ENCODE peak calls at places on chromosomes 11 and 22, in nine cellular contexts. One of them, this sample, is unnamed.

GRCh38 chr11:68436985-68437926 is 23.3 kb upstream of the PPP6R3 start:
- DNase-seq in sigmoid colon: no peak
- DNase-seq in BJ: no peak
- DNase-seq in breast epithelium: no peak
- DNase-seq in tibial artery: peak
- DNase-seq in K562: peak
- DNase-seq in heart right ventricle: peak
- DNase-seq in Peyer's patch: no peak
- DNase-seq in lower lobe of right lung: no peak
- DNase-seq in this sample: peak

GRCh38 chr11:69284081-69284511 is 9.9 kb upstream of the MYEOV start:
- DNase-seq in sigmoid colon: no peak
- DNase-seq in BJ: no peak
- DNase-seq in breast epithelium: no peak
- DNase-seq in tibial artery: no peak
- DNase-seq in K562: no peak
- DNase-seq in heart right ventricle: no peak
- DNase-seq in Peyer's patch: no peak
- DNase-seq in lower lobe of right lung: no peak
- DNase-seq in this sample: peak

GRCh38 chr22:39348909-39349505 is 784 bp upstream of the SYNGR1 start:
- DNase-seq in sigmoid colon: no peak
- DNase-seq in BJ: no peak
- DNase-seq in breast epithelium: no peak
- DNase-seq in tibial artery: no peak
- DNase-seq in K562: no peak
- DNase-seq in heart right ventricle: peak
- DNase-seq in Peyer's patch: peak
- DNase-seq in lower lobe of right lung: peak
- DNase-seq in this sample: no peak

GRCh38 chr11:65961267-65962135 is at the start of gene SART1:
- DNase-seq in sigmoid colon: peak
- DNase-seq in BJ: peak
- DNase-seq in breast epithelium: peak
- DNase-seq in tibial artery: peak
- DNase-seq in K562: peak
- DNase-seq in heart right ventricle: peak
- DNase-seq in Peyer's patch: peak
- DNase-seq in lower lobe of right lung: peak
- DNase-seq in this sample: peak

GRCh38 chr11:99015634-99016454 is 4.9 kb upstream of the CNTN5 start:
- DNase-seq in sigmoid colon: no peak
- DNase-seq in BJ: no peak
- DNase-seq in breast epithelium: no peak
- DNase-seq in tibial artery: no peak
- DNase-seq in K562: peak
- DNase-seq in heart right ventricle: no peak
- DNase-seq in Peyer's patch: no peak
- DNase-seq in lower lobe of right lung: no peak
- DNase-seq in this sample: peak

GRCh38 chr22:50622723-50623327 is 5.1 kb downstream of the ARSA start:
- DNase-seq in sigmoid colon: peak
- DNase-seq in BJ: no peak
- DNase-seq in breast epithelium: peak
- DNase-seq in tibial artery: no peak
- DNase-seq in K562: peak
- DNase-seq in heart right ventricle: no peak
- DNase-seq in Peyer's patch: peak
- DNase-seq in lower lobe of right lung: no peak
- DNase-seq in this sample: no peak

GRCh38 chr11:91199866-91200265 is 977.0 kb upstream of the CHORDC1 start:
- DNase-seq in sigmoid colon: no peak
- DNase-seq in BJ: no peak
- DNase-seq in breast epithelium: no peak
- DNase-seq in tibial artery: no peak
- DNase-seq in K562: no peak
- DNase-seq in heart right ventricle: no peak
- DNase-seq in Peyer's patch: no peak
- DNase-seq in lower lobe of right lung: no peak
- DNase-seq in this sample: peak

GRCh38 chr11:63917685-63918523 is 940 bp upstream of the RCOR2 start:
- DNase-seq in sigmoid colon: peak
- DNase-seq in BJ: no peak
- DNase-seq in breast epithelium: no peak
- DNase-seq in tibial artery: peak
- DNase-seq in K562: peak
- DNase-seq in heart right ventricle: peak
- DNase-seq in Peyer's patch: peak
- DNase-seq in lower lobe of right lung: no peak
- DNase-seq in this sample: peak

GRCh38 chr22:31326877-31327276 is 19.3 kb downstream of the PATZ1 start:
- DNase-seq in sigmoid colon: no peak
- DNase-seq in BJ: no peak
- DNase-seq in breast epithelium: no peak
- DNase-seq in tibial artery: no peak
- DNase-seq in K562: no peak
- DNase-seq in heart right ventricle: no peak
- DNase-seq in Peyer's patch: no peak
- DNase-seq in lower lobe of right lung: no peak
- DNase-seq in this sample: no peak

GRCh38 chr11:94068764-94069163 is 47.6 kb downstream of the HEPHL1 start:
- DNase-seq in sigmoid colon: no peak
- DNase-seq in BJ: no peak
- DNase-seq in breast epithelium: no peak
- DNase-seq in tibial artery: no peak
- DNase-seq in K562: no peak
- DNase-seq in heart right ventricle: no peak
- DNase-seq in Peyer's patch: no peak
- DNase-seq in lower lobe of right lung: no peak
- DNase-seq in this sample: no peak

GRCh38 chr11:73566422-73566821 is 31.5 kb downstream of the FAM168A start:
- DNase-seq in sigmoid colon: no peak
- DNase-seq in BJ: no peak
- DNase-seq in breast epithelium: no peak
- DNase-seq in tibial artery: no peak
- DNase-seq in K562: no peak
- DNase-seq in heart right ventricle: no peak
- DNase-seq in Peyer's patch: no peak
- DNase-seq in lower lobe of right lung: no peak
- DNase-seq in this sample: peak

GRCh38 chr11:22703040-22703439 is 36.6 kb downstream of the GAS2 start:
- DNase-seq in sigmoid colon: no peak
- DNase-seq in BJ: no peak
- DNase-seq in breast epithelium: no peak
- DNase-seq in tibial artery: no peak
- DNase-seq in K562: no peak
- DNase-seq in heart right ventricle: no peak
- DNase-seq in Peyer's patch: no peak
- DNase-seq in lower lobe of right lung: no peak
- DNase-seq in this sample: peak

GRCh38 chr11:124115782-124116616 is 749 bp downstream of the VWA5A start:
- DNase-seq in sigmoid colon: peak
- DNase-seq in BJ: no peak
- DNase-seq in breast epithelium: no peak
- DNase-seq in tibial artery: no peak
- DNase-seq in K562: no peak
- DNase-seq in heart right ventricle: no peak
- DNase-seq in Peyer's patch: peak
- DNase-seq in lower lobe of right lung: peak
- DNase-seq in this sample: no peak

GRCh38 chr11:64339754-64340408 is at the start of gene CCDC88B:
- DNase-seq in sigmoid colon: no peak
- DNase-seq in BJ: no peak
- DNase-seq in breast epithelium: no peak
- DNase-seq in tibial artery: peak
- DNase-seq in K562: no peak
- DNase-seq in heart right ventricle: peak
- DNase-seq in Peyer's patch: peak
- DNase-seq in lower lobe of right lung: peak
- DNase-seq in this sample: no peak

DNA sequence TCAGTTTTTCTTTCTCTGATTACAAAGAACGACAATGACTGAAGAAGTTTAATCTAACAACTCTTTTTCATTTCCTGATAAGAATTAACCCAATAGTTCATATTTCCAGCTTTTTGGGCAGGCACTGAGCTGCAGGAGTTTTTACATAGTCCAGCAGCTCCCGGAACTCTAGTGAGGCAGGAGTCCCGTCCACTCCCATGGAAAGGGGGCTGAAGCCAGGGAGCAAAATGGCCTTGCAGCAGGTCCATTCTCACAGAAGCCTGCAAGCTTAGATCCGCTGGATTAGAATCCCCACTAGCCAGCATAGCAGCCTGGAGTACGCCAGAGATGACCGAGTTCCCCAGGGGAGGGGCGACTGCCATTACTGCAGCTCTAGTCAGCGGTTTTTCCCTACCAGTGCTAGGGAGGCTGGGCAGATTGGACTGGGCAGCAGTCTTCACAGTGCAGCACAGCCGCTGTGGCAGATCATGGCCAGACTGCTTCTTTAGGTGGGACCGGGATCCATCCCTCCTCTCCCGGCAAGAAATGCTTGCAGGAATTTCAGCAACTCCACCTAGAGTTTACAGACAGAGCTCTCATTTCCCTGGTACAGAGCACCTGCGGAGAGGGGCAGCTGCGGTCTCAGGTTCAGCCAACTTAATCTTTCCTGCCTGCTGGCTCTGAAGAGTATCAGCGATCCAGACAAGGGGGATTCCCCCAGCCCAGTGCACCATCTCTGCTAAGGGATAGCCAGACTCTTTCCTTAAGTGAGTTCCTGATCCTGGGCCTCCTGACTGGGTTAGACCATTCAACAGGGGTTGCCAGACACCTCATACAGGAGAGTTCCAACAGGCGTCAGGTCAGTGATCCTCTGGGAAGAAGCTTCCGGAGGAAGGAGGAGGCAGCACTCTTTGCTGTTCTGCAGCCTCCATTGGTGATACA is 742 bp upstream of the CASP4 start:
- DNase-seq in sigmoid colon: no peak
- DNase-seq in BJ: no peak
- DNase-seq in breast epithelium: no peak
- DNase-seq in tibial artery: peak
- DNase-seq in K562: no peak
- DNase-seq in heart right ventricle: peak
- DNase-seq in Peyer's patch: peak
- DNase-seq in lower lobe of right lung: peak
- DNase-seq in this sample: peak
- H3K4me3 ChIP-seq in sigmoid colon: peak
- H3K4me3 ChIP-seq in BJ: peak
- H3K4me3 ChIP-seq in breast epithelium: peak
- H3K4me3 ChIP-seq in tibial artery: peak
- H3K4me3 ChIP-seq in K562: no peak
- H3K4me3 ChIP-seq in heart right ventricle: peak
- H3K4me3 ChIP-seq in Peyer's patch: peak
- H3K4me3 ChIP-seq in lower lobe of right lung: peak
- H3K4me3 ChIP-seq in this sample: peak

DNA sequence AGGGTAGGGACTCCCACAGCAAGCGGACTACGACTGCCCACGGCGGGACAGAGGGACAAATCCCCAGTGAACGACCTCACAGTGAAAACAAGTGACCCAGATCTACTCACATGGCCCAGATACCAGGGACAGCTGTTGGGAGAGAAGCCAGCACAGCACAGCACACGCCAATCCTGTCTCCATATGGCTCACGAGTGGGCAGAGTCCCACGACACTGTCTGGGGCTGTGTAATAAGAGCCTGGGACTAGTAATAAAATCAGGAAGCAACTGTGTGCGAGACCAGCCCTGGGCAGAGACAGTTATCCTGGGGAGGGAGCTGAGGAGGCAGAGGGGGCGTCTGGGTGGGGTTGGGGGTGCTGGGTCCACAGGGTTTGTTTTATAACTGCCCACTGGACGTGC is 385.0 kb downstream of the CTTN start:
- DNase-seq in sigmoid colon: no peak
- DNase-seq in BJ: no peak
- DNase-seq in breast epithelium: no peak
- DNase-seq in tibial artery: no peak
- DNase-seq in K562: no peak
- DNase-seq in heart right ventricle: no peak
- DNase-seq in Peyer's patch: no peak
- DNase-seq in lower lobe of right lung: no peak
- DNase-seq in this sample: no peak
- H3K4me3 ChIP-seq in sigmoid colon: no peak
- H3K4me3 ChIP-seq in BJ: no peak
- H3K4me3 ChIP-seq in breast epithelium: no peak
- H3K4me3 ChIP-seq in tibial artery: no peak
- H3K4me3 ChIP-seq in K562: no peak
- H3K4me3 ChIP-seq in heart right ventricle: no peak
- H3K4me3 ChIP-seq in Peyer's patch: no peak
- H3K4me3 ChIP-seq in lower lobe of right lung: no peak
- H3K4me3 ChIP-seq in this sample: no peak

GRCh38 chr22:27125539-27125938 is 468.2 kb downstream of the MIAT start:
- DNase-seq in sigmoid colon: no peak
- DNase-seq in BJ: no peak
- DNase-seq in breast epithelium: no peak
- DNase-seq in tibial artery: no peak
- DNase-seq in K562: no peak
- DNase-seq in heart right ventricle: no peak
- DNase-seq in Peyer's patch: no peak
- DNase-seq in lower lobe of right lung: no peak
- DNase-seq in this sample: no peak

GRCh38 chr22:27124336-27125023 is 467.1 kb downstream of the MIAT start:
- DNase-seq in sigmoid colon: peak
- DNase-seq in BJ: no peak
- DNase-seq in breast epithelium: no peak
- DNase-seq in tibial artery: peak
- DNase-seq in K562: no peak
- DNase-seq in heart right ventricle: peak
- DNase-seq in Peyer's patch: no peak
- DNase-seq in lower lobe of right lung: no peak
- DNase-seq in this sample: peak

GRCh38 chr22:27120036-27120435 is 462.6 kb downstream of the MIAT start:
- DNase-seq in sigmoid colon: no peak
- DNase-seq in BJ: no peak
- DNase-seq in breast epithelium: no peak
- DNase-seq in tibial artery: no peak
- DNase-seq in K562: no peak
- DNase-seq in heart right ventricle: no peak
- DNase-seq in Peyer's patch: no peak
- DNase-seq in lower lobe of right lung: no peak
- DNase-seq in this sample: no peak

GRCh38 chr22:27122561-27122960 is 465.2 kb downstream of the MIAT start:
- DNase-seq in sigmoid colon: no peak
- DNase-seq in BJ: no peak
- DNase-seq in breast epithelium: no peak
- DNase-seq in tibial artery: no peak
- DNase-seq in K562: no peak
- DNase-seq in heart right ventricle: no peak
- DNase-seq in Peyer's patch: no peak
- DNase-seq in lower lobe of right lung: no peak
- DNase-seq in this sample: no peak

GRCh38 chr22:27123880-27124279 is 466.5 kb downstream of the MIAT start:
- DNase-seq in sigmoid colon: no peak
- DNase-seq in BJ: no peak
- DNase-seq in breast epithelium: no peak
- DNase-seq in tibial artery: no peak
- DNase-seq in K562: no peak
- DNase-seq in heart right ventricle: no peak
- DNase-seq in Peyer's patch: no peak
- DNase-seq in lower lobe of right lung: no peak
- DNase-seq in this sample: no peak
- H3K4me3 ChIP-seq in sigmoid colon: no peak
- H3K4me3 ChIP-seq in BJ: no peak
- H3K4me3 ChIP-seq in breast epithelium: no peak
- H3K4me3 ChIP-seq in tibial artery: peak
- H3K4me3 ChIP-seq in K562: no peak
- H3K4me3 ChIP-seq in heart right ventricle: no peak
- H3K4me3 ChIP-seq in Peyer's patch: no peak
- H3K4me3 ChIP-seq in lower lobe of right lung: no peak
- H3K4me3 ChIP-seq in this sample: no peak

GRCh38 chr11:108496643-108497256 is 1.4 kb downstream of the POGLUT3 start:
- DNase-seq in sigmoid colon: no peak
- DNase-seq in BJ: no peak
- DNase-seq in breast epithelium: no peak
- DNase-seq in tibial artery: no peak
- DNase-seq in K562: no peak
- DNase-seq in heart right ventricle: no peak
- DNase-seq in Peyer's patch: no peak
- DNase-seq in lower lobe of right lung: no peak
- DNase-seq in this sample: peak
- H3K4me3 ChIP-seq in sigmoid colon: no peak
- H3K4me3 ChIP-seq in BJ: peak
- H3K4me3 ChIP-seq in breast epithelium: peak
- H3K4me3 ChIP-seq in tibial artery: peak
- H3K4me3 ChIP-seq in K562: peak
- H3K4me3 ChIP-seq in heart right ventricle: no peak
- H3K4me3 ChIP-seq in Peyer's patch: peak
- H3K4me3 ChIP-seq in lower lobe of right lung: peak
- H3K4me3 ChIP-seq in this sample: peak